ENCODE peak calls at places on chromosomes 5 and 9, in four cellular contexts. R is K562, F is HL-60, B is GM12878. V is an unnamed sample.

GRCh38 chr5:15571081-15571480 is 71.1 kb downstream of the FBXL7 start:
- DNase-seq in R (no peak), F (no peak), B (no peak), V (no peak)

GRCh38 chr9:129270903-129271431 is 92.9 kb upstream of the IER5L start:
- DNase-seq in R (no peak), F (no peak), B (peak; percentile 76), V (no peak)

GRCh38 chr9:129809346-129809745 is 6.4 kb downstream of the TOR1B start:
- DNase-seq in R (no peak), F (no peak), B (no peak), V (no peak)

GRCh38 chr5:109533847-109534272 is 124.1 kb upstream of the PJA2 start:
- DNase-seq in R (no peak), F (no peak), B (no peak), V (no peak)

GRCh38 chr9:83304686-83305085 is 233.5 kb downstream of the FRMD3 start:
- DNase-seq in R (no peak), F (no peak), B (no peak), V (no peak)

GRCh38 chr9:69137311-69137710 is 36.8 kb upstream of the TJP2 start:
- DNase-seq in R (no peak), F (no peak), B (no peak), V (no peak)

GRCh38 chr9:71743217-71743705 is 25.1 kb downstream of the CEMIP2 start:
- DNase-seq in R (no peak), F (no peak), B (no peak), V (no peak)

GRCh38 chr9:126149661-126150060 is 177.0 kb upstream of the MVB12B start:
- DNase-seq in R (no peak), F (no peak), B (no peak), V (no peak)

GRCh38 chr9:116868212-116868611 is 181.1 kb downstream of the TRIM32 start:
- DNase-seq in R (no peak), F (no peak), B (no peak), V (no peak)

GRCh38 chr5:174990909-174991308 is 266.5 kb downstream of the MSX2 start:
- DNase-seq in R (no peak), F (no peak), B (no peak), V (no peak)

GRCh38 chr5:161545701-161546462 is 643 bp downstream of the GABRB2 start:
- DNase-seq in R (no peak), F (no peak), B (no peak), V (no peak)

DNA sequence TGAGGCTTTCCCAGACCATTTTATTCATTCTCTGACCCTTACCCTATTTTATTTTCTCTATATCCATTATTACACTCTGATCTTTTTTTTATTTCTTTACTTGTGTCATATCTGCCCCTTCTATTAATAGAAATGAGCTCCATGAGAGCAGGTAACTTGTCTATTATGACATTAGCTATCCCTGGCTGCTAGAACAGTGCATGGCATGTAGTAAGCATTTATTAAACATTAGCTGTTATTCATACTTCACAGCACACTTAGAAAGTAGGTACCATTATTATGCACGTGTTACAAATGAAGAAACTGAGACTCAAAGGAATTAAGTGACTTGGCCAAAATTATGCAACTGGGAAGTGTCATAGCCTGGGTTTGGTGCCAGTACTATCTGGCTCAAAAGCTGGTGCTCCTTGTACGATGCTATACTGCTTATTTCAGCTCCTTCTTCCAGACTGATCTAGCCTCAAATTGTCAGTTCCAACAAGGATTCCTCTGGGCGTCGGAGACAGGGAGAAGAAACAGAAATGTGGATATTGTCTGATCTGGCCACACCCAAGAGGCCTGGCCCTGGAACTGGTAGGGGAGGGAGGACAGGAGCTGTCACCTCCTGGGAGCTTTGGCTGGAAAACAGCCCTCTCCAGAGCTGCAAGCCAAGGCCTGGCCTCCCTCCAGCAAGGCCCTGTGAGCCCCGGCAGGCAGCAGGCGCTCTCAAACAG is 10.8 kb upstream of the NIPAL4 start:
- DNase-seq in R (no peak), F (no peak), B (no peak), V (no peak)
- TF ChIP-seq POLR2AphosphoS5 in R (no peak), F (no peak), B (no peak), V (no peak)

GRCh38 chr5:3323144-3323543 is 272.5 kb upstream of the IRX1 start:
- DNase-seq in R (no peak), F (no peak), B (no peak), V (no peak)

GRCh38 chr5:3324421-3325101 is 271.1 kb upstream of the IRX1 start:
- DNase-seq in R (no peak), F (no peak), B (no peak), V (no peak)

GRCh38 chr5:3325811-3326568 is 269.6 kb upstream of the IRX1 start:
- DNase-seq in R (no peak), F (no peak), B (no peak), V (no peak)

GRCh38 chr5:3326569-3327232 is 268.9 kb upstream of the IRX1 start:
- DNase-seq in R (no peak), F (no peak), B (no peak), V (no peak)

GRCh38 chr5:3325206-3325605 is 270.4 kb upstream of the IRX1 start:
- DNase-seq in R (no peak), F (no peak), B (no peak), V (no peak)
- TF ChIP-seq SPI1 in R (no peak), F (no peak), B (no peak), V (no peak)

DNA sequence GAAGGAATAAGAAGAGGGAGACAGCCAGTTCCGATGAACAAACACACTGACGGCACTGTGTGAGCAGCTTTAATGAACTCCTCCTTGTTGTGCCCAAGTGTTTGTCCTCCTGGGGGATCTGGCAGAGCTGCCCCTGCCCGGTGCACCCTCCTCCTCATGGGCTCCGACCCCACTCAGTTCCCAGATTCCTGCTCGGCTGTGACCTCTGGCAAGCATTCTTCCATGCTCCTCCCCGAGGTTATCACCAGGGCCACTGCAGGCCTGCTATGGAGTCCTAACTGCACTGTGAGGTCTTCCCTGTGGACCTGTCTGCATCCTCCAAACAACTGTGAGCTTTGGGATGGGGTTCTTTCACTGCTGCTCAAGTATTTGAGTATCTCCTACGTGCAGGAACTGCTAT is 142.2 kb downstream of the DCP2 start:
- DNase-seq in R (no peak), F (no peak), B (no peak), V (no peak)
- TF ChIP-seq POLR2AphosphoS5 in R (no peak), F (no peak), B (no peak), V (no peak)

GRCh38 chr9:118721276-118721675 is 648.0 kb downstream of the BRINP1 start:
- DNase-seq in R (no peak), F (no peak), B (no peak), V (no peak)

GRCh38 chr9:118721923-118722322 is 647.3 kb downstream of the BRINP1 start:
- DNase-seq in R (no peak), F (no peak), B (no peak), V (no peak)
- TF ChIP-seq SPI1 in R (no peak), F (no peak), B (no peak), V (no peak)